ENCODE peak calls at places on chromosome 7, in six cellular contexts. H, P, Z, O, K and R are unnamed samples.

GRCh38 chr7:77696643-77697534 is 630 bp downstream of the RSBN1L start:
- DNase-seq in H (peak), P (peak), Z (peak), O (peak), K (peak), R (no peak)

GRCh38 chr7:148944935-148945934 is 61.1 kb upstream of the EZH2 start:
- DNase-seq in H (no peak), P (no peak), Z (no peak), O (no peak), K (no peak), R (no peak)

GRCh38 chr7:104960741-104961479 is 53.1 kb upstream of the KMT2E start:
- DNase-seq in H (no peak), P (no peak), Z (peak), O (no peak), K (no peak), R (no peak)

GRCh38 chr7:157702311-157703023 is 365.7 kb downstream of the DNAJB6 start:
- DNase-seq in H (peak), P (no peak), Z (no peak), O (no peak), K (no peak), R (no peak)

GRCh38 chr7:131249003-131249402 is 78.7 kb upstream of the MKLN1 start:
- DNase-seq in H (peak), P (no peak), Z (no peak), O (no peak), K (no peak), R (no peak)

GRCh38 chr7:156117542-156118245 is 305.4 kb upstream of the SHH start:
- DNase-seq in H (peak), P (no peak), Z (no peak), O (no peak), K (no peak), R (no peak)

GRCh38 chr7:47455872-47456185 is 126.1 kb downstream of the TNS3 start:
- DNase-seq in H (no peak), P (no peak), Z (no peak), O (no peak), K (no peak), R (no peak)

GRCh38 chr7:102252373-102252982 is 34.2 kb upstream of the SH2B2 start:
- DNase-seq in H (no peak), P (no peak), Z (no peak), O (no peak), K (no peak), R (no peak)

GRCh38 chr7:46291064-46291463 is 370.0 kb upstream of the IGFBP3 start:
- DNase-seq in H (no peak), P (peak), Z (no peak), O (no peak), K (no peak), R (no peak)

GRCh38 chr7:52616552-52616951 is 418.9 kb upstream of the POM121L12 start:
- DNase-seq in H (no peak), P (no peak), Z (no peak), O (no peak), K (no peak), R (no peak)

GRCh38 chr7:74175270-74175803 is 1.2 kb downstream of the EIF4H start:
- DNase-seq in H (no peak), P (no peak), Z (no peak), O (no peak), K (no peak), R (no peak)

GRCh38 chr7:47330561-47331178 is 251.2 kb downstream of the TNS3 start:
- DNase-seq in H (peak), P (no peak), Z (no peak), O (no peak), K (no peak), R (no peak)

GRCh38 chr7:90238017-90238416 is 7.0 kb upstream of the CFAP69 start:
- DNase-seq in H (no peak), P (no peak), Z (no peak), O (no peak), K (no peak), R (no peak)

GRCh38 chr7:676246-676971 is 50.1 kb upstream of the DNAAF5 start:
- DNase-seq in H (no peak), P (no peak), Z (no peak), O (no peak), K (no peak), R (no peak)

GRCh38 chr7:50714851-50715250 is 67.8 kb downstream of the GRB10 start:
- DNase-seq in H (no peak), P (no peak), Z (no peak), O (no peak), K (no peak), R (no peak)

GRCh38 chr7:83273699-83274098 is 111.0 kb upstream of the PCLO start:
- DNase-seq in H (no peak), P (no peak), Z (no peak), O (no peak), K (no peak), R (no peak)

GRCh38 chr7:111982133-111982532 is 224.1 kb downstream of the DOCK4 start:
- DNase-seq in H (no peak), P (no peak), Z (no peak), O (no peak), K (no peak), R (no peak)

GRCh38 chr7:74068378-74069085 is 15.1 kb upstream of the LIMK1 start:
- DNase-seq in H (no peak), P (no peak), Z (no peak), O (no peak), K (no peak), R (no peak)

GRCh38 chr7:102912742-102913141 is at the start of gene LRRC17:
- DNase-seq in H (no peak), P (peak), Z (peak), O (no peak), K (peak), R (peak)

GRCh38 chr7:147279516-147279915 is 1162.9 kb downstream of the CNTNAP2 start:
- DNase-seq in H (no peak), P (no peak), Z (no peak), O (no peak), K (no peak), R (no peak)

GRCh38 chr7:149621776-149622175 is 124.2 kb upstream of the ZNF746 start:
- DNase-seq in H (no peak), P (no peak), Z (no peak), O (no peak), K (no peak), R (no peak)

GRCh38 chr7:105388373-105389089 is at the start of gene SRPK2:
- DNase-seq in H (peak), P (peak), Z (peak), O (peak), K (peak), R (peak)

GRCh38 chr7:155919400-155920067 is 107.3 kb upstream of the SHH start:
- DNase-seq in H (no peak), P (no peak), Z (no peak), O (no peak), K (no peak), R (no peak)

GRCh38 chr7:77235280-77235679 is 35.7 kb upstream of the FGL2 start:
- DNase-seq in H (no peak), P (no peak), Z (no peak), O (no peak), K (no peak), R (no peak)

GRCh38 chr7:24381919-24382505 is 98.0 kb downstream of the NPY start:
- DNase-seq in H (no peak), P (peak), Z (no peak), O (no peak), K (no peak), R (no peak)

GRCh38 chr7:137508437-137509175 is 165.1 kb upstream of the PTN start:
- DNase-seq in H (no peak), P (no peak), Z (no peak), O (no peak), K (no peak), R (no peak)

GRCh38 chr7:55308186-55308929 is 56.8 kb upstream of the LANCL2 start:
- DNase-seq in H (no peak), P (no peak), Z (no peak), O (no peak), K (no peak), R (no peak)

GRCh38 chr7:68321076-68321639 is 1277.1 kb upstream of the AUTS2 start:
- DNase-seq in H (no peak), P (peak), Z (peak), O (no peak), K (no peak), R (peak)

GRCh38 chr7:1324028-1324900 is 91.6 kb downstream of the UNCX start:
- DNase-seq in H (no peak), P (no peak), Z (no peak), O (no peak), K (no peak), R (no peak)

GRCh38 chr7:39741942-39742623 is 118.7 kb downstream of the RALA start:
- DNase-seq in H (peak), P (no peak), Z (no peak), O (peak), K (peak), R (no peak)

GRCh38 chr7:152661479-152661878 is 14.5 kb downstream of the XRCC2 start:
- DNase-seq in H (no peak), P (no peak), Z (no peak), O (no peak), K (no peak), R (no peak)

GRCh38 chr7:506921-507622 is 12.6 kb downstream of the PDGFA start:
- DNase-seq in H (no peak), P (no peak), Z (no peak), O (no peak), K (no peak), R (no peak)

GRCh38 chr7:19015066-19015465 is 102.4 kb downstream of the TWIST1 start:
- DNase-seq in H (no peak), P (no peak), Z (no peak), O (no peak), K (no peak), R (no peak)

GRCh38 chr7:124722292-124722691 is 43.3 kb downstream of the GPR37 start:
- DNase-seq in H (no peak), P (no peak), Z (no peak), O (no peak), K (no peak), R (no peak)

GRCh38 chr7:102834999-102835398 is 77.8 kb upstream of the LRRC17 start:
- DNase-seq in H (no peak), P (no peak), Z (no peak), O (no peak), K (no peak), R (no peak)

GRCh38 chr7:100489121-100489520 is 5.4 kb downstream of the NYAP1 start:
- DNase-seq in H (no peak), P (no peak), Z (no peak), O (no peak), K (no peak), R (no peak)